ENCODE peak calls at places on chromosomes 2 and 18, in five cellular contexts. X is SK-N-SH, H is GM12878, J is HepG2, L is K562. T is an unnamed sample.

GRCh38 chr2:207112397-207112796 is 53.4 kb downstream of the KLF7 start:
- DNase-seq in X (no peak), L (no peak), J (no peak), H (no peak), T (no peak)

GRCh38 chr2:181810823-181811695 is 80.5 kb upstream of the ITPRID2 start:
- DNase-seq in L (peak), H (no peak), J (peak), X (peak), T (peak)

GRCh38 chr2:127422631-127423475 is 4.6 kb downstream of the PROC start:
- DNase-seq in X (peak), J (no peak), H (no peak), L (no peak), T (no peak)

GRCh38 chr2:126776255-126776654 is 120.3 kb downstream of the GYPC start:
- DNase-seq in L (no peak), J (no peak), H (no peak), X (no peak), T (no peak)

GRCh38 chr2:102033028-102033749 is 41.4 kb downstream of the IL1R2 start:
- DNase-seq in J (peak), H (peak), L (no peak), X (no peak), T (no peak)

GRCh38 chr2:130261970-130262760 is 63.9 kb upstream of the TUBA3E start:
- DNase-seq in L (no peak), H (no peak), J (no peak), X (peak), T (no peak)

GRCh38 chr2:232480201-232481190 is 7.1 kb downstream of the ECEL1 start:
- DNase-seq in J (no peak), L (no peak), X (no peak), H (no peak), T (no peak)

GRCh38 chr2:224882291-224883171 is 159.7 kb downstream of the DOCK10 start:
- DNase-seq in L (no peak), H (no peak), J (no peak), X (no peak), T (no peak)

GRCh38 chr2:105789745-105790466 is 45.2 kb downstream of the NCK2 start:
- DNase-seq in J (no peak), X (no peak), H (peak), L (no peak), T (no peak)

GRCh38 chr18:5237083-5237722 is 40.1 kb upstream of the AKAIN1 start:
- DNase-seq in H (no peak), J (peak), X (no peak), L (peak), T (no peak)

GRCh38 chr2:189681903-189682302 is 7.4 kb downstream of the ANKAR start:
- DNase-seq in H (no peak), L (no peak), J (no peak), X (no peak), T (no peak)

GRCh38 chr18:37207343-37207742 is 358.3 kb downstream of the CELF4 start:
- DNase-seq in L (no peak), H (no peak), J (no peak), X (no peak), T (no peak)

GRCh38 chr2:213766062-213766461 is 481.8 kb downstream of the SPAG16 start:
- DNase-seq in X (no peak), H (no peak), J (no peak), L (no peak), T (no peak)

GRCh38 chr2:166972418-166972817 is 84.1 kb downstream of the XIRP2 start:
- DNase-seq in J (no peak), X (no peak), L (no peak), H (no peak), T (no peak)

GRCh38 chr2:8633735-8634313 is 48.0 kb upstream of the ID2 start:
- DNase-seq in L (no peak), H (no peak), X (no peak), J (peak), T (peak)

GRCh38 chr2:53508667-53509066 is 258.9 kb upstream of the CHAC2 start:
- DNase-seq in J (no peak), H (no peak), L (no peak), X (no peak), T (no peak)

GRCh38 chr2:225615514-225615913 is 216.0 kb downstream of the NYAP2 start:
- DNase-seq in X (no peak), H (no peak), L (no peak), J (no peak), T (no peak)

GRCh38 chr2:66030553-66030952 is 404.4 kb upstream of the MEIS1 start:
- DNase-seq in L (peak), J (peak), H (no peak), X (peak), T (peak)

GRCh38 chr18:63002803-63003445 is 287.6 kb downstream of the PHLPP1 start:
- DNase-seq in J (no peak), X (no peak), L (no peak), H (no peak), T (no peak)

GRCh38 chr2:31598694-31599093 is 18.0 kb upstream of the SRD5A2 start:
- DNase-seq in L (no peak), J (no peak), X (no peak), H (no peak), T (no peak)

GRCh38 chr2:224816816-224817215 is 100.7 kb upstream of the CCDC195 start:
- DNase-seq in J (peak), H (no peak), X (no peak), L (no peak), T (peak)

GRCh38 chr2:156537147-156537546 is 101.0 kb downstream of the GPD2 start:
- DNase-seq in L (no peak), X (no peak), H (no peak), J (no peak), T (no peak)

GRCh38 chr2:30306522-30306921 is 75.2 kb downstream of the LBH start:
- DNase-seq in H (no peak), X (no peak), L (no peak), J (no peak), T (no peak)

GRCh38 chr18:3281456-3282400 is 19.8 kb downstream of the MYL12B start:
- DNase-seq in L (peak), J (peak), X (peak), H (no peak), T (peak)

GRCh38 chr18:5556317-5556974 is 12.6 kb upstream of the EPB41L3 start:
- DNase-seq in H (no peak), X (no peak), J (peak), L (no peak), T (no peak)

GRCh38 chr2:72888438-72889202 is 1.4 kb downstream of the SPR start:
- DNase-seq in L (no peak), X (no peak), J (peak), H (no peak), T (no peak)

GRCh38 chr2:55399815-55400214 is 19.8 kb downstream of the CCDC88A start:
- DNase-seq in H (no peak), X (no peak), L (no peak), J (no peak), T (no peak)

GRCh38 chr2:157182834-157183396 is 74.6 kb upstream of the GALNT5 start:
- DNase-seq in J (no peak), L (no peak), H (no peak), X (no peak), T (no peak)

GRCh38 chr2:229223107-229223506 is 48.0 kb downstream of the PID1 start:
- DNase-seq in H (no peak), J (no peak), X (no peak), L (no peak), T (no peak)

GRCh38 chr2:188601391-188601790 is 309.7 kb downstream of the GULP1 start:
- DNase-seq in L (no peak), H (no peak), J (no peak), X (no peak), T (no peak)

GRCh38 chr2:189517847-189518535 is 62.6 kb downstream of the SLC40A1 start:
- DNase-seq in L (no peak), H (no peak), J (no peak), X (no peak), T (no peak)

GRCh38 chr2:112959109-112959591 is 18.7 kb upstream of the IL36G start:
- DNase-seq in L (peak), X (peak), J (peak), H (no peak), T (no peak)

GRCh38 chr2:45047301-45047700 is 38.0 kb upstream of the SIX2 start:
- DNase-seq in H (no peak), X (no peak), J (no peak), L (no peak), T (no peak)

GRCh38 chr2:166417669-166418068 is 41.9 kb upstream of the SCN9A start:
- DNase-seq in H (no peak), J (peak), X (no peak), L (peak), T (peak)

DNA sequence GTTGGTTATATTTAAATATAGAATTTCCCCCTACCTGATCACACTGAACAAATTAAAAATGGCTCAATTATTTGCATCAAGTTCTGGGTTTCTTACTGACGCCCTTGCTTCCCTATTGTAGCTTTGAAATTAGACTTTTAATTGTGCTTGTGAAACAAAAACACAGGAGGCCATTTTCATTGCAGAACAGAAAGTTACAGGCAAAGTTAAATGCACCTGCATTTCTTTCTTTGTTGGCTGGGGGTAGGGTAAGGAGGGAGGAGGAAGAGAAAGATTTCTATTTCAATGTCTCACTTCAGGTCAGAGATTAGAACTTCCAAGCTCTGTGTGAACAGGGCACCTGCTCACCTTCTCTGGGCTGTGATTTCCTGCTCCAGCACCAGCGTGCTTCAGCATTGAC is 199.6 kb downstream of the BCL11A start:
- DNase-seq in L (no peak), X (no peak), H (peak), J (no peak), T (no peak)
- H3K27ac ChIP-seq in L (no peak), X (no peak), H (peak), J (no peak), T (no peak)

DNA sequence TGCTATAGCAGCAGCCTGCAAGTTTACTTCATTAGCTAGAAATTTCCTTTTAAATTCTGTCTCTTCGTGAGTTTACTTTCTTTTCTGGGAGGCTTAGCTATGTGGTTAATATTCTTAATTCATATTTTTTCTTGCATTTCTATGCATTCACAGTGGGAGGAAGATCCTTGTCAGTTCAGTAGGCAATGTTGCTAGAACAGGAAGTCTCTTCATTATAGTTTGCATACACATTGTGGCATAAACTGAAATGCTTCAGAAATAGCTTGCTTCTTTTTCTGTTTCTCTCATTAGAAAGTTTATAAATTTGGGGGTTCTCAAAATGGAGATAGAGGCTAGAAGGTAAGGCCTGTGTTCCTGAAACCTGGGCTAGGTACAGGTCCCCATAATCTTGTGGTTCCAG is 8.1 kb upstream of the ARHGAP15 start:
- DNase-seq in J (no peak), L (no peak), X (no peak), H (no peak), T (no peak)
- TF ChIP-seq ZBTB33 in J (no peak), L (no peak), X (no peak), H (no peak), T (no peak)

GRCh38 chr18:76260941-76261472 is 234.0 kb downstream of the ZNF516 start:
- DNase-seq in H (no peak), J (no peak), L (no peak), X (no peak), T (no peak)
- H3K27ac ChIP-seq in H (no peak), J (no peak), L (no peak), X (no peak), T (no peak)

GRCh38 chr2:150125188-150125587 is 362.3 kb downstream of the RND3 start:
- DNase-seq in J (no peak), X (no peak), H (no peak), L (no peak), T (no peak)

GRCh38 chr2:150126839-150127238 is 360.6 kb downstream of the RND3 start:
- DNase-seq in L (no peak), J (no peak), H (peak), X (no peak), T (no peak)

GRCh38 chr2:150126143-150126725 is 361.2 kb downstream of the RND3 start:
- DNase-seq in L (no peak), X (no peak), J (no peak), H (no peak), T (no peak)

GRCh38 chr2:150127271-150127990 is 360.0 kb downstream of the RND3 start:
- DNase-seq in L (no peak), X (no peak), H (peak), J (no peak), T (no peak)

DNA sequence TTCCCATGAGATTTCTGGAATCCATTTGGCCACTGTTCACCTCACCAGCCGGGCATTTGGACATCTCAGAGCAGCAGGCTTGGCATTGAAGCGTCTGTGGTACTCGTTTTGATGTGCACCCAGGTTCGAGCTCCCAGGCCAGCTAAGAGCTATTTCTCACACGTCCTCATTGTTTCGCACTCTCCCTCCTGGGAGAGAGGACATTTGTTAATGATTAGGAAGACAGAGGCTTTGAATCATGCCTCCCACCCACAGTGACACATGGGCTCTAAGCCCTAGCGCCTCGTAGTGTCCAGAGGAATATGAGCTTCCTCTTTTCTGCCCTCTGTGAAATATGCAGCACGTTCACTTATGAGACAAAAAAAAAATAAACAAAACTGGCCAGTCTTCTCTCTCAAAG is 361.8 kb downstream of the RND3 start:
- DNase-seq in J (no peak), X (no peak), L (peak), H (no peak), T (no peak)
- TF ChIP-seq ZBTB33 in J (no peak), X (no peak), L (no peak), H (no peak), T (no peak)

GRCh38 chr2:10721344-10722251 is at the start of gene ATP6V1C2:
- DNase-seq in L (peak), H (no peak), J (no peak), X (peak), T (no peak)
- H3K27ac ChIP-seq in L (no peak), H (no peak), J (no peak), X (no peak), T (no peak)